ENCODE peak calls at places on chromosomes 2 and 18, in nine cellular contexts. N, K, V, J, A, D, G, M and L are unnamed samples.

GRCh38 chr2:212451786-212452200 is 86.8 kb downstream of the ERBB4 start:
- DNase-seq in N (no peak), K (no peak), V (no peak), J (peak; percentile 35), A (no peak), D (peak; percentile 12), G (no peak), M (no peak), L (no peak)

GRCh38 chr2:63679252-63679850 is 90.6 kb downstream of the MDH1 start:
- DNase-seq in N (no peak), K (no peak), V (no peak), J (no peak), A (no peak), D (no peak), G (no peak), M (no peak), L (no peak)

GRCh38 chr2:72919414-72920316 is 2.3 kb downstream of the EMX1 start:
- DNase-seq in N (no peak), K (no peak), V (no peak), J (peak; percentile 30), A (peak; percentile 49), D (no peak), G (no peak), M (no peak), L (no peak)

GRCh38 chr2:181642071-181642470 is 14.8 kb downstream of the CERKL start:
- DNase-seq in N (no peak), K (no peak), V (no peak), J (no peak), A (no peak), D (no peak), G (no peak), M (no peak), L (no peak)

GRCh38 chr2:3517948-3518495 is 1.3 kb downstream of the ADI1 start:
- DNase-seq in N (no peak), K (no peak), V (no peak), J (no peak), A (no peak), D (no peak), G (no peak), M (no peak), L (no peak)

GRCh38 chr2:226800941-226801784 is 1.5 kb upstream of the IRS1 start:
- DNase-seq in N (no peak), K (peak; percentile 90), V (peak; percentile 59), J (peak; percentile 94), A (peak; percentile 89), D (peak; percentile 77), G (peak; percentile 93), M (peak; percentile 88), L (peak; percentile 89)

GRCh38 chr2:222709191-222709891 is 37.9 kb downstream of the MOGAT1 start:
- DNase-seq in N (no peak), K (no peak), V (peak; percentile 76), J (peak; percentile 43), A (no peak), D (peak; percentile 23), G (peak; percentile 79), M (peak; percentile 48), L (peak; percentile 22)

GRCh38 chr2:219627105-219628100 is at the start of gene SLC4A3:
- DNase-seq in N (no peak), K (peak; percentile 60), V (no peak), J (peak; percentile 81), A (peak; percentile 84), D (peak; percentile 43), G (no peak), M (no peak), L (no peak)

GRCh38 chr18:58262581-58262980 is 218.6 kb downstream of the NEDD4L start:
- DNase-seq in N (no peak), K (no peak), V (no peak), J (no peak), A (no peak), D (no peak), G (no peak), M (no peak), L (no peak)

GRCh38 chr2:203830294-203831055 is 37.1 kb upstream of the CTLA4 start:
- DNase-seq in N (no peak), K (no peak), V (no peak), J (no peak), A (no peak), D (no peak), G (no peak), M (no peak), L (no peak)

GRCh38 chr2:220192994-220193753 is 565.7 kb downstream of the SLC4A3 start:
- DNase-seq in N (no peak), K (no peak), V (no peak), J (no peak), A (no peak), D (no peak), G (no peak), M (no peak), L (no peak)

GRCh38 chr18:71036783-71037182 is 747.9 kb downstream of the SOCS6 start:
- DNase-seq in N (no peak), K (no peak), V (no peak), J (no peak), A (no peak), D (no peak), G (no peak), M (no peak), L (no peak)

GRCh38 chr2:9261231-9261883 is 54.7 kb downstream of the ASAP2 start:
- DNase-seq in N (no peak), K (peak; percentile 49), V (peak; percentile 76), J (no peak), A (no peak), D (no peak), G (no peak), M (no peak), L (no peak)

GRCh38 chr2:74872310-74872923 is 38.5 kb downstream of the HK2 start:
- DNase-seq in N (no peak), K (no peak), V (no peak), J (no peak), A (no peak), D (no peak), G (no peak), M (no peak), L (no peak)

GRCh38 chr2:23760746-23761145 is 166.2 kb downstream of the ATAD2B start:
- DNase-seq in N (no peak), K (no peak), V (no peak), J (peak; percentile 23), A (no peak), D (no peak), G (peak; percentile 6), M (no peak), L (no peak)

GRCh38 chr2:231925303-231926179 is 655 bp downstream of the NPPC start:
- DNase-seq in N (peak; percentile 44), K (peak; percentile 82), V (peak; percentile 76), J (peak; percentile 94), A (peak; percentile 92), D (peak; percentile 82), G (peak; percentile 83), M (peak; percentile 87), L (peak; percentile 70)

GRCh38 chr2:72745679-72746368 is 80.0 kb downstream of the EXOC6B start:
- DNase-seq in N (no peak), K (no peak), V (no peak), J (peak; percentile 76), A (peak; percentile 5), D (peak; percentile 51), G (peak; percentile 57), M (no peak), L (no peak)

GRCh38 chr2:234292205-234292954 is 204.5 kb downstream of the ARL4C start:
- DNase-seq in N (peak; percentile 41), K (no peak), V (no peak), J (no peak), A (no peak), D (no peak), G (no peak), M (no peak), L (peak; percentile 59)

GRCh38 chr2:39504790-39505335 is 67.8 kb upstream of the MAP4K3 start:
- DNase-seq in N (no peak), K (no peak), V (no peak), J (no peak), A (no peak), D (no peak), G (no peak), M (no peak), L (no peak)

GRCh38 chr2:120291464-120292311 is 39.0 kb downstream of the RALB start:
- DNase-seq in N (no peak), K (no peak), V (no peak), J (no peak), A (no peak), D (no peak), G (no peak), M (no peak), L (no peak)

GRCh38 chr18:62529597-62529996 is 6.8 kb downstream of the ZCCHC2 start:
- DNase-seq in N (no peak), K (no peak), V (no peak), J (no peak), A (no peak), D (no peak), G (no peak), M (no peak), L (no peak)

GRCh38 chr2:238848566-238848940 is 668 bp downstream of the TWIST2 start:
- DNase-seq in N (no peak), K (peak; percentile 35), V (no peak), J (no peak), A (no peak), D (no peak), G (no peak), M (no peak), L (no peak)

GRCh38 chr2:2838548-2838845 is 507.4 kb upstream of the MYT1L start:
- DNase-seq in N (no peak), K (no peak), V (no peak), J (no peak), A (no peak), D (no peak), G (no peak), M (no peak), L (no peak)